ENCODE peak calls at places on chromosomes 4 and X, in four cellular contexts. Y is GM12865, I is stomach, L is chondrocyte. X is an unnamed sample.

GRCh38 chrX:69996102-69996468 is 53.7 kb downstream of the AWAT2 start:
- DNase-seq in Y (no peak), L (no peak), I (no peak), X (no peak)

GRCh38 chrX:47623540-47624027 is 3.9 kb upstream of the SYN1 start:
- DNase-seq in L (no peak), Y (no peak), I (no peak), X (peak; percentile 51)

GRCh38 chr4:167897116-167897515 is 195.2 kb upstream of the ANXA10 start:
- DNase-seq in I (no peak), L (no peak), Y (peak; percentile 7), X (peak; percentile 75)

GRCh38 chrX:15678339-15678738 is 13.7 kb upstream of the CLTRN start:
- DNase-seq in Y (no peak), L (no peak), I (no peak), X (no peak)

GRCh38 chr4:67770422-67770821 is 16.2 kb upstream of the GNRHR start:
- DNase-seq in L (no peak), I (no peak), Y (no peak), X (no peak)

GRCh38 chrX:130393451-130394074 is 8.1 kb upstream of the GPR119 start:
- DNase-seq in L (no peak), I (peak; percentile 56), Y (peak; percentile 18), X (peak; percentile 50)

GRCh38 chr4:89000844-89001360 is 56.1 kb downstream of the FAM13A start:
- DNase-seq in Y (no peak), L (no peak), I (no peak), X (no peak)

GRCh38 chr4:40915318-40916217 is 165.8 kb downstream of the NSUN7 start:
- DNase-seq in L (no peak), Y (no peak), I (no peak), X (no peak)

GRCh38 chrX:7746861-7747260 is 96.1 kb upstream of the VCX start:
- DNase-seq in Y (no peak), I (no peak), L (no peak), X (no peak)

GRCh38 chr4:3266076-3266475 is 17.1 kb downstream of the MSANTD1 start:
- DNase-seq in Y (no peak), L (no peak), I (peak; percentile 23), X (no peak)

GRCh38 chr4:168522371-168522770 is 25.5 kb downstream of the PALLD start:
- DNase-seq in Y (no peak), L (no peak), I (no peak), X (no peak)

GRCh38 chr4:16199132-16199531 is 27.1 kb downstream of the TAPT1 start:
- DNase-seq in I (no peak), L (no peak), Y (peak; percentile 19), X (no peak)

GRCh38 chrX:19515615-19516105 is 352 bp upstream of the MAP3K15 start:
- DNase-seq in I (no peak), Y (no peak), L (no peak), X (no peak)
- TF ChIP-seq CTCF in I (no peak), Y (peak; percentile 22), L (peak; percentile 66), X (peak; percentile 52)

GRCh38 chr4:76697129-76697803 is 200.7 kb downstream of the SOWAHB start:
- DNase-seq in L (no peak), I (no peak), Y (peak; percentile 90), X (no peak)
- TF ChIP-seq CTCF in L (no peak), I (no peak), Y (no peak), X (no peak)

GRCh38 chrX:19725545-19726102 is 161.8 kb downstream of the SH3KBP1 start:
- DNase-seq in L (no peak), I (no peak), Y (peak; percentile 31), X (no peak)

GRCh38 chrX:19721726-19722370 is 165.6 kb downstream of the SH3KBP1 start:
- DNase-seq in I (no peak), Y (no peak), L (no peak), X (no peak)

GRCh38 chrX:19724409-19724808 is 163.0 kb downstream of the SH3KBP1 start:
- DNase-seq in L (no peak), Y (no peak), I (no peak), X (no peak)

GRCh38 chrX:19728083-19728648 is 159.2 kb downstream of the SH3KBP1 start:
- DNase-seq in I (no peak), L (no peak), Y (no peak), X (no peak)

GRCh38 chrX:19723427-19723826 is 164.0 kb downstream of the SH3KBP1 start:
- DNase-seq in Y (no peak), I (no peak), L (no peak), X (no peak)
- TF ChIP-seq CTCF in Y (no peak), I (no peak), L (no peak), X (no peak)

GRCh38 chr4:111596491-111596890 is 548.8 kb upstream of the FAM241A start:
- DNase-seq in I (no peak), L (no peak), Y (no peak), X (no peak)

GRCh38 chr4:111595456-111595855 is 549.8 kb upstream of the FAM241A start:
- DNase-seq in L (no peak), Y (no peak), I (no peak), X (no peak)
- TF ChIP-seq CTCF in L (no peak), Y (no peak), I (no peak), X (no peak)

DNA sequence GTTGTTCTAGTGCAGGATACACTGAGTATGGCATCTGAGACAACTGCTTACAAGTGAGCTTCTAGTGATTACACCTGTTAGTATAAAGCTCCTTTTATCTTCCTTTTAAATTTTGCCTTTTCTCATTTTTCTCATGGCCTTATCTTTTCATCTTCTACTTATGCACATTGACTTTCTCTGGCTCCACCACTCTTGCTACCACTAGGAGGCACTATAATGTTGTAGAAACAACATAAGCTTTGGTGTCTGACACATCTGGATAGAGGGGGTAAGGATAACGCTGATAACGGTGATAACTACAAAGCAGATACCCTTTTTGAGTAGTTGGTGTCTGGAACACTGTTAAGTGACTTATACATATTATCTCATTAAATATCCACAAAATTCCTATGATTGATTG is 187.4 kb upstream of the TEX13C start:
- DNase-seq in Y (peak; percentile 7), I (no peak), L (no peak), X (no peak)
- TF ChIP-seq CTCF in Y (peak; percentile 34), I (no peak), L (peak; percentile 52), X (peak; percentile 51)

DNA sequence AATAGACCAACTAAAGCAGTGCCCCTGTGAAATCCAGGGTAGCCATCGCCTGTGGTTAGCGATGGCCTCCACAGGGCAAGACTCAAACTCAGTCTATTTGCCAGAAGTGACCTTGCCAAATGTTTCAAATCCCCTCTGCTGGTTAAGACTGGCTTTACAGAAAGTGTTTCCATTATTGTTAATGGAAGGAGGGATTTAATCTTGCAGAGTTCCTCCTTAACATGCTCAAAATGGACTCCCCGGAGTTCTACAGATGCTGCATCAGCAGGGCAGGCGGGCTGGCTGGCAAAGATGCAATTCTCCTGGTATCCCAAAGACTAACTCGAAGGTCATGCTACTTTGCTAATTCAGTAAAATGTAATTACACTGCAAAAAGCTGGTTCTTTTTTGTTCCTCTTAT is 313.0 kb upstream of the SLC7A11 start:
- DNase-seq in Y (no peak), L (no peak), I (no peak), X (no peak)
- TF ChIP-seq CTCF in Y (no peak), L (no peak), I (no peak), X (no peak)

GRCh38 chr4:180148737-180149136 is 2094.5 kb upstream of the TENM3 start:
- DNase-seq in I (no peak), Y (no peak), L (no peak), X (no peak)

GRCh38 chr4:180153587-180153986 is 2089.6 kb upstream of the TENM3 start:
- DNase-seq in I (no peak), Y (no peak), L (no peak), X (no peak)

GRCh38 chr4:180152831-180153230 is 2090.4 kb upstream of the TENM3 start:
- DNase-seq in Y (no peak), L (no peak), I (no peak), X (no peak)

GRCh38 chr4:180156684-180157083 is 2086.5 kb upstream of the TENM3 start:
- DNase-seq in Y (peak; percentile 43), I (no peak), L (no peak), X (no peak)

DNA sequence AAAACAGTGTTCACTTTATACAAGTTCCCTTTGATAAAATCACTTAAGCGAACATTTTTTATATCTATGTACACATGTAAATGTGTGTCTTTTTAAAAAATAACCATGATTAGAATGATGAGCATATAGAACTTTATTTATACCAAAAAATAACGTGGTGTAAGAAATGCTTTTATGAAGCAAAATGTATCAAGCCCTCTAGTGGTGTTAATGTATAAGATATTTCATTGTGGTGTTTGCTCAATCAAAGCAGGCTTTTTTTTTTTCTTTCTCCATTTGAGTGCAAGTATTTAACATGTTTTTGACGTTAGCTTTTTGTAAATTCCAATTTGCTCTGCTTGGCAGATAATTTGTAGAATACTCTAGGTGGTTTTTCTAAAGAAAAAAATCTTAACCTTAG is 2092.4 kb upstream of the TENM3 start:
- DNase-seq in L (no peak), I (no peak), Y (no peak), X (no peak)
- TF ChIP-seq CTCF in L (peak; percentile 84), I (no peak), Y (peak; percentile 24), X (peak; percentile 77)